ENCODE peak calls at places on chromosomes 11 and 22, in seven cellular contexts. W, H, O, I, X, F and Y are unnamed samples.

GRCh38 chr22:48223488-48224190 is 1461.2 kb downstream of the TBC1D22A start:
- DNase-seq in W (no peak), H (no peak), O (no peak), I (no peak), X (no peak), F (no peak), Y (no peak)

GRCh38 chr11:35367491-35367890 is 51.9 kb downstream of the SLC1A2 start:
- DNase-seq in W (no peak), H (no peak), O (no peak), I (no peak), X (no peak), F (no peak), Y (no peak)

GRCh38 chr11:22688914-22689313 is 22.5 kb downstream of the GAS2 start:
- DNase-seq in W (no peak), H (no peak), O (no peak), I (no peak), X (no peak), F (no peak), Y (no peak)

GRCh38 chr22:25492950-25493790 is 71.3 kb upstream of the GRK3 start:
- DNase-seq in W (no peak), H (no peak), O (no peak), I (no peak), X (no peak), F (no peak), Y (peak)

GRCh38 chr22:19224557-19224956 is 46.0 kb upstream of the SLC25A1 start:
- DNase-seq in W (no peak), H (no peak), O (no peak), I (no peak), X (no peak), F (no peak), Y (no peak)

GRCh38 chr22:46391486-46392136 is 56.1 kb downstream of the TRMU start:
- DNase-seq in W (no peak), H (no peak), O (no peak), I (no peak), X (no peak), F (no peak), Y (no peak)

GRCh38 chr11:13136272-13136596 is 127.1 kb downstream of the RASSF10 start:
- DNase-seq in W (no peak), H (no peak), O (no peak), I (no peak), X (no peak), F (no peak), Y (no peak)

GRCh38 chr11:14751975-14752407 is 108.4 kb downstream of the PDE3B start:
- DNase-seq in W (no peak), H (no peak), O (no peak), I (no peak), X (no peak), F (no peak), Y (no peak)

GRCh38 chr11:117841582-117842031 is 17.1 kb upstream of the FXYD2 start:
- DNase-seq in W (no peak), H (no peak), O (no peak), I (peak), X (no peak), F (no peak), Y (no peak)

GRCh38 chr11:117970400-117971024 is 15.7 kb upstream of the IL10RA start:
- DNase-seq in W (no peak), H (no peak), O (no peak), I (no peak), X (peak), F (no peak), Y (no peak)

GRCh38 chr22:16959345-16959930 is 48.6 kb downstream of the GAB4 start:
- DNase-seq in W (no peak), H (no peak), O (no peak), I (no peak), X (no peak), F (no peak), Y (no peak)

GRCh38 chr11:128341767-128342318 is 245.5 kb downstream of the ETS1 start:
- DNase-seq in W (no peak), H (no peak), O (no peak), I (no peak), X (no peak), F (no peak), Y (no peak)

GRCh38 chr22:21098099-21098671 is 52.4 kb downstream of the LRRC74B start:
- DNase-seq in W (no peak), H (no peak), O (no peak), I (no peak), X (peak), F (no peak), Y (no peak)

GRCh38 chr11:106950067-106950491 is 68.2 kb downstream of the GUCY1A2 start:
- DNase-seq in W (no peak), H (no peak), O (no peak), I (no peak), X (no peak), F (no peak), Y (peak)

GRCh38 chr22:41197046-41197807 is 7.9 kb upstream of the L3MBTL2 start:
- DNase-seq in W (peak), H (peak), O (peak), I (peak), X (peak), F (peak), Y (peak)